ENCODE peak calls at places on chromosomes 16 and 17, in four cellular contexts. U is AG04450, Q is fibroblast of the aortic adventitia, S is epithelial cell of esophagus. I is an unnamed sample.

GRCh38 chr17:28765038-28765437 is 21.2 kb downstream of the TRAF4 start:
- DNase-seq in S (no peak), U (no peak), Q (no peak), I (no peak)

GRCh38 chr17:78313735-78314648 is 45.9 kb downstream of the SOCS3 start:
- DNase-seq in Q (peak), U (no peak), S (peak), I (no peak)

GRCh38 chr16:76932541-76933211 is 258.3 kb upstream of the MON1B start:
- DNase-seq in S (peak), U (no peak), Q (peak), I (no peak)

GRCh38 chr16:74455619-74456289 is 34.5 kb upstream of the CLEC18B start:
- DNase-seq in Q (peak), U (no peak), S (peak), I (no peak)

GRCh38 chr17:79779088-79779529 is 1.2 kb downstream of the CBX2 start:
- DNase-seq in S (no peak), U (no peak), Q (no peak), I (no peak)

GRCh38 chr17:57811633-57812280 is 38.1 kb downstream of the MRPS23 start:
- DNase-seq in S (no peak), Q (no peak), U (no peak), I (no peak)

GRCh38 chr17:7686221-7687071 is 844 bp downstream of the TP53 start:
- DNase-seq in Q (peak), S (peak), U (peak), I (peak)

GRCh38 chr17:72702136-72702735 is 390.3 kb downstream of the SLC39A11 start:
- DNase-seq in Q (peak), S (peak), U (no peak), I (no peak)

GRCh38 chr17:41539071-41539492 is 11.0 kb upstream of the KRT19 start:
- DNase-seq in S (no peak), Q (no peak), U (no peak), I (no peak)

GRCh38 chr17:74369221-74369620 is 1.9 kb downstream of the GPR142 start:
- DNase-seq in Q (no peak), S (no peak), U (no peak), I (no peak)

GRCh38 chr17:59437766-59438165 is 106.3 kb downstream of the YPEL2 start:
- DNase-seq in U (no peak), S (no peak), Q (no peak), I (no peak)
- H3K4me3 ChIP-seq in U (no peak), S (no peak), Q (no peak), I (no peak)

GRCh38 chr17:20225162-20226115 is 216.3 kb downstream of the SPECC1 start:
- DNase-seq in U (no peak), Q (peak), S (no peak), I (no peak)
- TF ChIP-seq CTCF in U (peak), Q (no peak), S (peak), I (peak)

DNA sequence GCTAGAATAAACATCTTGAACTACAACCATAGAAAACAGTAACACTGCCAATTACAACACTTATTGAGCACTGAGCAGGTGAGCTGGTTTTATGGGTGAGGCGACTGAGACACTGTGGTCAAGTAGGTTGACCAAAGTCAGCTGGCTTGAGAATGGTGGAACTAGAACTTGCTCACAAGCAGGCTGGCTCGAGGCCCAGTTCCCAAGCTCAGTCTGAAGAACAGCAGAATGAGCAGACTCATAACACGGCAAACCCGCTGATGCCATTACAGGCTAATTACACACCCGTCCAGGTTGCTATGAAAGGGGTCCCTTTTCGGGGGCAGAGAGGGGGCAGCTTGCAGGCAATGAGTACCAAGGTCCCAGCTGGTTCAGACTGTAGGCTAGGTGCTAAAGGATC is 6.5 kb downstream of the ZZEF1 start:
- DNase-seq in U (no peak), Q (peak), S (no peak), I (no peak)
- H3K4me3 ChIP-seq in U (no peak), Q (no peak), S (no peak), I (no peak)

GRCh38 chr16:17251496-17251895 is 219.3 kb downstream of the XYLT1 start:
- DNase-seq in U (no peak), Q (no peak), S (no peak), I (no peak)
- TF ChIP-seq CTCF in U (no peak), Q (no peak), S (no peak), I (no peak)

DNA sequence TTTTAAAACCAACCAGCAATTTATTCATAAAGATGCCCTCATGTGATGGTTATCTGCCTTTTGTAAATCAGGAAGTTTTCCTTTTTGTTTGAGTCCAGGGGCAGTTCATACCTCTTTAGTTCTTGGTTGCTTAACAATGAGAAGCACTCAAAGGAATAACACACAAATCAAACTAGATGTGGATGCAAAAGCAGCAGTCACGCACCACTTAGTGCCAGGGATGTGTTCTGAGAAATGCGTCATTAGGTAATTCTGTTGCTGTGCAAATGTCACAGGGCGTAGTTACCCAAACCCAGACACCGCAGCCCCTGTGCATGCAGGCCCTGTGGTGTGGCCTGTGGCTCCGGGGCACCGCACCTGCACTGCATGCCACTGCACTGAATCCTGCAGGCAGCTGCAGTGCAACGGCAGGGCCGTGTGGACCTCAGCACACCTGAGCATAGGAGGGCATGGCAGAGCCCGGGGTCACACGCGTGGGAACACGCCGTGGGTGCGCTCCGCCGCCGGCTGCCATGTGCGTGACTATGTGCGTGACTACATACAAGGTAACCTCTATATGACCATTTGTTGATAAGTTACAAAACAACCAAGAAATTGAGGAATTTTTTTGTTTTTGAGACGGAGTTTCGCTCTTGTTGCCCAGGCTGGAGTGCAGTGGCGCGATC is 39.6 kb downstream of the PKD1 start:
- DNase-seq in Q (no peak), U (no peak), S (no peak), I (no peak)
- H3K4me3 ChIP-seq in Q (no peak), U (no peak), S (no peak), I (no peak)

GRCh38 chr16:50136399-50136798 is 16.7 kb upstream of the TENT4B start:
- DNase-seq in U (no peak), Q (no peak), S (no peak), I (no peak)
- TF ChIP-seq CTCF in U (no peak), Q (no peak), S (no peak), I (no peak)

GRCh38 chr17:50181155-50181554 is 15.3 kb downstream of the SGCA start:
- DNase-seq in U (no peak), S (no peak), Q (no peak), I (no peak)
- H3K4me3 ChIP-seq in U (no peak), S (no peak), Q (no peak), I (no peak)

GRCh38 chr16:5001571-5001970 is 32.2 kb downstream of the NAGPA start:
- DNase-seq in S (no peak), U (no peak), Q (no peak), I (no peak)
- TF ChIP-seq CTCF in S (no peak), U (no peak), Q (no peak), I (no peak)

GRCh38 chr17:67528751-67529436 is 151.8 kb downstream of the PITPNC1 start:
- DNase-seq in U (peak), Q (peak), S (peak), I (peak)
- H3K4me3 ChIP-seq in U (peak), Q (peak), S (no peak), I (peak)

GRCh38 chr16:79415983-79416641 is 184.4 kb downstream of the MAF start:
- DNase-seq in U (no peak), Q (no peak), S (no peak), I (no peak)

GRCh38 chr16:79419148-79419547 is 181.4 kb downstream of the MAF start:
- DNase-seq in S (no peak), Q (no peak), U (no peak), I (no peak)

GRCh38 chr16:79422061-79422460 is 178.5 kb downstream of the MAF start:
- DNase-seq in S (no peak), U (no peak), Q (no peak), I (no peak)

GRCh38 chr16:79418588-79418987 is 181.9 kb downstream of the MAF start:
- DNase-seq in S (no peak), Q (no peak), U (no peak), I (no peak)

DNA sequence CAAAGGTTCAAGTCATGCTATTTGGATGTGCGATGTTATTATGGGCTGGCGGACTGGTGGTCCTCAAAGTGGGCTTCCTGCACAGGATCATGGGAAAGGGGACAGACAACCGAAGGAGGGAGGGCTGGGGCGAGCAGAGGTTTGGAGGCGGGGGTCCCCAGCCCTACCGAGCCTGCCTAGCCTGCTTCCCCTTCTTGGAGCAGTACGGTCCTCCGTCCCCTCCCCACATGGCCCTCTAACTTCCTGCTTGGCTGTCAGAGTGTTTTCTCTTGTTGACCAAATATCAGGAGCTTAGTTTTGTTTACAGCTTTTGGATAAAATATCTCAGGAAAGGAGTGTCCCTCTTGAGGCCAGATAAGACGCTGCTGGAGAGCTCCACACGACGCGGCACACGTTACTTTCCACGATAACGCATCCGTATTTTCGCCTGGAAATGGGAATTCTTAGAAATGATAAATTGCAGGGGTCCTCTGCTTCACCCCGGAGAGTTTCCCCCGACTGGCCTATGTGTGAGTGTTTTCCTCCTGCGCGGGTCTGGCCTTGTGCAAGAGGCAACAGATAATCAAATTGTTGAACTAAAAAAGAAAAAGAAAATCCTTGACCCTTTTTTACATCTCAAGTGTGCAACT is 183.0 kb downstream of the MAF start:
- DNase-seq in S (no peak), Q (no peak), U (no peak), I (no peak)
- TF ChIP-seq CTCF in S (no peak), Q (no peak), U (no peak), I (no peak)